ENCODE peak calls at places on chromosomes 4 and X, in six cellular contexts. Q, B, V, S, D and A are unnamed samples.

GRCh38 chr4:148514041-148514440 is 71.8 kb upstream of the NR3C2 start:
- DNase-seq in D (peak), B (no peak), S (no peak), Q (no peak), V (no peak), A (no peak)

GRCh38 chrX:131058136-131058868 is at the start of gene ARHGAP36:
- DNase-seq in Q (no peak), D (no peak), V (no peak), S (no peak), B (no peak), A (no peak)

GRCh38 chr4:168480991-168481588 is 798 bp upstream of the DDX60L start:
- DNase-seq in S (peak), Q (peak), V (peak), B (no peak), D (peak), A (peak)

GRCh38 chrX:37405954-37406353 is 56.8 kb downstream of the PRRG1 start:
- DNase-seq in B (no peak), D (peak), V (no peak), Q (peak), S (no peak), A (no peak)

GRCh38 chrX:130974323-130974722 is 71.3 kb upstream of the ENOX2 start:
- DNase-seq in D (peak), B (no peak), Q (peak), S (no peak), V (no peak), A (peak)

GRCh38 chr4:99762728-99763127 is 53.9 kb upstream of the DAPP1 start:
- DNase-seq in S (no peak), B (no peak), V (no peak), D (no peak), Q (no peak), A (no peak)

GRCh38 chr4:26298198-26298950 is 22.4 kb upstream of the RBPJ start:
- DNase-seq in S (no peak), D (peak), B (no peak), V (no peak), Q (peak), A (peak)

GRCh38 chr4:23922535-23923115 is 32.8 kb upstream of the PPARGC1A start:
- DNase-seq in V (no peak), Q (no peak), D (no peak), B (no peak), S (no peak), A (no peak)

GRCh38 chrX:77275392-77275791 is 171.8 kb upstream of the FGF16 start:
- DNase-seq in D (no peak), S (no peak), B (no peak), Q (no peak), V (no peak), A (no peak)

GRCh38 chrX:122439836-122440235 is 744.2 kb upstream of the GRIA3 start:
- DNase-seq in V (no peak), D (no peak), S (no peak), Q (peak), B (no peak), A (peak)

GRCh38 chr4:26700110-26700509 is 116.2 kb downstream of the TBC1D19 start:
- DNase-seq in V (no peak), D (no peak), B (no peak), S (no peak), Q (no peak), A (no peak)

GRCh38 chr4:24054910-24055309 is 165.1 kb upstream of the PPARGC1A start:
- DNase-seq in D (no peak), V (no peak), B (no peak), Q (no peak), S (no peak), A (no peak)

GRCh38 chrX:39527045-39527444 is 570.7 kb downstream of the BCOR start:
- DNase-seq in D (peak), Q (peak), S (no peak), V (no peak), B (no peak), A (peak)

GRCh38 chrX:108348525-108348924 is 89.7 kb downstream of the COL4A6 start:
- DNase-seq in V (no peak), B (no peak), S (no peak), Q (no peak), D (no peak), A (no peak)